ENCODE peak calls at places on chromosome 9, in seven cellular contexts. H is GM12878, K is IMR-90, J is HepG2, N is K562, M is H1, L is A549. W is an unnamed sample.

GRCh38 chr9:115039686-115040085 is 78.3 kb downstream of the TNC start:
- DNase-seq in H (no peak), K (no peak), J (no peak), N (no peak), M (no peak), L (no peak), W (no peak)

GRCh38 chr9:32572900-32573523 is at the start of gene NDUFB6:
- DNase-seq in H (peak), K (peak), J (peak), N (peak), M (no peak), L (peak), W (peak)

GRCh38 chr9:108724669-108725068 is 131.1 kb downstream of the ACTL7B start:
- DNase-seq in H (no peak), K (no peak), J (no peak), N (no peak), M (no peak), L (no peak), W (no peak)

GRCh38 chr9:16157216-16157615 is 604.4 kb downstream of the CCDC171 start:
- DNase-seq in H (no peak), K (no peak), J (no peak), N (no peak), M (no peak), L (no peak), W (no peak)

GRCh38 chr9:82597225-82598158 is 465.4 kb downstream of the RASEF start:
- DNase-seq in H (no peak), K (peak), J (peak), N (no peak), M (no peak), L (no peak), W (no peak)

GRCh38 chr9:95080961-95081658 is 236.4 kb downstream of the FANCC start:
- DNase-seq in H (no peak), K (no peak), J (no peak), N (no peak), M (no peak), L (no peak), W (no peak)

GRCh38 chr9:7570107-7570720 is 229.4 kb downstream of the DMAC1 start:
- DNase-seq in H (peak), K (peak), J (peak), N (peak), M (no peak), L (peak), W (peak)

GRCh38 chr9:117303643-117304230 is 111.1 kb downstream of the ASTN2 start:
- DNase-seq in H (no peak), K (no peak), J (no peak), N (no peak), M (no peak), L (no peak), W (no peak)

GRCh38 chr9:121485618-121486531 is 13.8 kb downstream of the GGTA1 start:
- DNase-seq in H (no peak), K (no peak), J (no peak), N (peak), M (no peak), L (no peak), W (no peak)

GRCh38 chr9:91117959-91118651 is 243.6 kb downstream of the AUH start:
- DNase-seq in H (no peak), K (peak), J (no peak), N (no peak), M (peak), L (no peak), W (no peak)

GRCh38 chr9:132627120-132627519 is 42.7 kb downstream of the DDX31 start:
- DNase-seq in H (no peak), K (no peak), J (no peak), N (no peak), M (no peak), L (peak), W (no peak)

GRCh38 chr9:4030751-4031150 is 269.1 kb downstream of the GLIS3 start:
- DNase-seq in H (no peak), K (no peak), J (peak), N (no peak), M (no peak), L (no peak), W (no peak)

GRCh38 chr9:97703437-97704326 is 6.5 kb upstream of the XPA start:
- DNase-seq in H (peak), K (peak), J (peak), N (no peak), M (no peak), L (peak), W (peak)

GRCh38 chr9:129333961-129334743 is 156.1 kb upstream of the IER5L start:
- DNase-seq in H (no peak), K (peak), J (peak), N (peak), M (peak), L (peak), W (peak)

GRCh38 chr9:34590376-34591090 is 1.0 kb upstream of the CNTFR start:
- DNase-seq in H (no peak), K (no peak), J (no peak), N (no peak), M (no peak), L (no peak), W (no peak)

GRCh38 chr9:10566853-10567252 is 45.9 kb downstream of the PTPRD start:
- DNase-seq in H (no peak), K (no peak), J (peak), N (no peak), M (no peak), L (no peak), W (no peak)

DNA sequence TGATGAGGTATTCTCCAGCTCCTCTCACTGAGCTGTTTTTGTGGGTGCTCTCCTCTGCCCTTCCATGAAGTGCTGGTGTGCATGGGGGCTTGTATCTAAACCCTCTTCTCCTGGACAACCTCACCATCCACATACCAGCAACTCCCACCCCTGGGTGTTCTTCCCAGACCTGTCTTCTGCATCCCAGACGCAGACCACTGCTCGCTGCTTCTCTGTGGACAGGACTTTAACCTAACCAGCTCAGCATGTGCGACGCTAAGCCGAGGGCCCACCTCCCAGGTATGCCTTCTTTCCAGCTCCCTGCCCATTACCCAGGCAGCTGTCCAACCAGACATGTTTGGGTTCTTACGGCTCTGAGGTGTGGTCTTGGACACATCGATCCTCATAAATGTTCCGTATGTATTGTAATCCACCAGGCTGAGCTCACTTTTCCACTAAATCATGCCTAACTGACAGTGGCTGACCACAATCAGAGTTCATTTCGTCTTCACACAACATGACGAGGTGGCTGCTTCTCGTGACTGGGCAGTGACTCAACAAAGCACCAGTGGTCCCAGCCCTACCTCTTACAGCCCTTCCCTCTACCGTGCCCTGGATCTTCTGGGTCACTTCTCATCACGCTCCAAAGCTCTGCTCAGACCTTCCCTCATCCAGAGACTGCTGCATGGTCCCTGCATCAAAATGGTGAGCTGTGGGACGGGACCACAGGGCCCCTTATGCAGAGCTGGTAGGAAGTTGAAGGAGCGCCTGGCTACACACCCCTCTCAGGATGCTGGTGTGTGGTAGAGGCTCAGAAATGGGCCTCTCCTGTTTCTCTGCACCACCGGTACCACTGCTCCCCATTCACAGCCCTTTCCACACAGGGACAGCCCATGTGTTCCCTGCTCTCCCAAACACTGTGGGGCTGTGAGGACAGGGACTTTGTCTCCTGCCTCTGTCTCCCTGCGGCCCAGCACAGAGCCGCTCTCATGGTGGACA is 9.6 kb upstream of the PTGES2 start:
- DNase-seq in H (no peak), K (peak), J (no peak), N (peak), M (no peak), L (no peak), W (no peak)
- TF ChIP-seq POLR2A in H (no peak), K (no peak), J (no peak), N (no peak), M (no peak), L (no peak), W (no peak)

DNA sequence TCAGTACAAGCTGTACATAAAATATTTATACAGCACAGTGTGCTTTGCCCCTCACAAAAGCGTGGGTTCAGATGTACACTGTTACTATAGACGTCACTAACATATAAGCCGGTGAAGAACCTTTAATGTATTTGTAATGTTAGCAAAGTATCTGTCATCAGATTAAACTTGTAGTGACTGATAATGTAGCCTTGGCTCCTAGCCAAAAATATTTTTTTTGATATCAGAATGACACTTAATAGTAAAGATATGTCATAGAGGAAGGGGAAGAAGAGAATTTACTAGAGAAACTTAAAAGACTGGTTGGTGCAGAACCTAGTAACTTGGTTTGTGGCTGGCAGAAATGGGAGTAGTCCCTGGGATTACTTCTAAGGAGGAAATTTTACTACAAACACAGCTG is 258.7 kb upstream of the DMRT1 start:
- DNase-seq in H (no peak), K (no peak), J (no peak), N (no peak), M (no peak), L (no peak), W (no peak)
- TF ChIP-seq RAD21 in H (no peak), K (no peak), J (no peak), N (no peak), M (no peak), L (no peak), W (no peak)

DNA sequence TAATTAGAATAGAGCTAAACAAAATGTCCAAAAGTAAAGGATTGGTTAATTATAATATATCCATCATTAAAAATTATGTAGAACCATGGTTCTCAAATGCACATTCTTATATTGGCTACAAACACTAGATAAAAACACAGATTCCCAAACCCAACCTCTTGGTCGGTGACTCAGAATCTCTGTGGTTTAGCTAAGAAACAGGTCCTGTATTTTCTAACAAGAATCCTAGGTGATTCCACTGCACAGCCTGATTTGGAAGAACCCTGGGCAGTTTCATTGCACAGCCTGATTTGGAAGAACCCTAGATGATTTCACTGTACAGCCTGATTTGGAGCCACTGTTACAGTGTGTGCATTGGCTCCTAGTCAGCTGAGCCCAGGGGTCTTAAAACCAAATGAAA is 67.9 kb downstream of the KIAA1958 start:
- DNase-seq in H (no peak), K (peak), J (no peak), N (no peak), M (no peak), L (no peak), W (no peak)
- TF ChIP-seq POLR2A in H (no peak), K (no peak), J (no peak), N (no peak), M (no peak), L (no peak), W (no peak)

DNA sequence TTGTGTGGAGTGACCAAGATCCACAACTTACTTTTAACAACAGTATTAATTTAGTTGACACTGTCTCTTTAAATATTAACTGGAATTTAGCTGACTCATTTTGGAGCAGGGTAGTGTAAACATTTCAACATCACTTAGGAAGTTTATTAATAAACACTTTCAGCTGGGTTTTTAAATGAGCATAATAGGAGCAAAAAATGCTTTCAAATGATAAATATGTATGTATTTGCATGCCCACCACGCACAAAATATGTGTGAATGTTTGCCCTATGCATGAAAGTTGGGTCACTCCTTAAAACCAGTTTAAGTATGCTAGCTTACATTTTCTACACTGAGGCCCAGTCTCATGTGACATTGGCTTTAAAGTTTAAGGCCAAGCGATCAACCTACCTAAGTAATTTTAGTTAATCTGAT is 2.9 kb downstream of the ZFAND5 start:
- DNase-seq in H (no peak), K (peak), J (peak), N (no peak), M (no peak), L (peak), W (no peak)
- TF ChIP-seq RAD21 in H (no peak), K (no peak), J (no peak), N (no peak), M (no peak), L (no peak), W (no peak)

DNA sequence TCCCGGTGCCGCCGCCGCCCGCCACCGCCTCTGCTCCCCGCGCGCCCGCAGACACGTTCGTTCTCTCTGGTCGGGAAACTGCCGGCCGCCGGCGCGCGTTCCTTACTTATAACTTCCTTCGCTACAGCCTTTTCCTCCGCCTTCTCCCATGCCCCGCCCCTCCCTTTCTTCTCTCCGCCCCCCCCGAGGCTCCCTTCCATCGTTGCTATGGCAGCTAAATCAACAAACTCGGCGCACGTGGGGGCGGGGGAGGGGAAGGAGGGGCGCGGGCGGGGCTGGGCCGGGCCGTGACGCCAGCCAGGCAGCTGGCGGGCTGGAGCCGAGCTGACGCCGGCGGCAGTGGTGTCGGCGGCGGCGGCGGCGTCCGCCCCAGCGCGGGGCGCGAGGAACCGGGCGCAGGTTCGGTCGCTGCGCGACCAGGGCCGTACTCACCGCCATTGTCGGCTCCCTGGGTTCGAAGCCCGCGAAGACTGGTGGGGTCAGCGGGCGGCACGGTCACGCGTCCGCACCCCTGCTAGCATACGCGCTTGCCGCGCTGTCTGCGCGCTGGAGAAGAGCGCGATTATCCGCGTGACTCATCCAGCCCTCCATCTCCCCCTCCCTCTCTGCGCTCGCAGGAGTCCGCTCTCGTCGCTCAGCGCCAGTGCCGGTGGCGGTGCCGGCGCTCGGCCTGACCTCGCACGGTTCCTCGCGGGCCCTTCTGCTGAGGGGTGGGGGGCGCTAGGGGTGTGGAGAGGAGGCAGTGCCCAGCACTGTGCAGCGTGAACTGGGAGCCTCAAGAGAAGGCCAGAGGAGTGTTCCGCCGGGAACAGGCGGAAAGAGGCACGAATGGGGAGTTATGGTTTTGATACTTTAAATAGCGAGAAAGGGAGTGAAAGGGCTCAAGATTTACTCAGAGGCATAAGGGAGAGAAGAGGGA is at the start of gene KLF4:
- DNase-seq in H (no peak), K (peak), J (peak), N (peak), M (peak), L (peak), W (peak)
- TF ChIP-seq POLR2A in H (no peak), K (peak), J (no peak), N (no peak), M (no peak), L (peak), W (peak)

GRCh38 chr9:113562653-113563381 is 99.3 kb downstream of the RGS3 start:
- DNase-seq in H (no peak), K (no peak), J (no peak), N (no peak), M (no peak), L (no peak), W (no peak)

GRCh38 chr9:113559834-113560620 is 96.5 kb downstream of the RGS3 start:
- DNase-seq in H (no peak), K (no peak), J (no peak), N (no peak), M (no peak), L (no peak), W (no peak)

GRCh38 chr9:113560621-113560915 is 97.0 kb downstream of the RGS3 start:
- DNase-seq in H (no peak), K (no peak), J (no peak), N (no peak), M (no peak), L (no peak), W (no peak)

GRCh38 chr9:113556877-113557593 is 93.5 kb downstream of the RGS3 start:
- DNase-seq in H (no peak), K (peak), J (no peak), N (no peak), M (no peak), L (peak), W (no peak)

DNA sequence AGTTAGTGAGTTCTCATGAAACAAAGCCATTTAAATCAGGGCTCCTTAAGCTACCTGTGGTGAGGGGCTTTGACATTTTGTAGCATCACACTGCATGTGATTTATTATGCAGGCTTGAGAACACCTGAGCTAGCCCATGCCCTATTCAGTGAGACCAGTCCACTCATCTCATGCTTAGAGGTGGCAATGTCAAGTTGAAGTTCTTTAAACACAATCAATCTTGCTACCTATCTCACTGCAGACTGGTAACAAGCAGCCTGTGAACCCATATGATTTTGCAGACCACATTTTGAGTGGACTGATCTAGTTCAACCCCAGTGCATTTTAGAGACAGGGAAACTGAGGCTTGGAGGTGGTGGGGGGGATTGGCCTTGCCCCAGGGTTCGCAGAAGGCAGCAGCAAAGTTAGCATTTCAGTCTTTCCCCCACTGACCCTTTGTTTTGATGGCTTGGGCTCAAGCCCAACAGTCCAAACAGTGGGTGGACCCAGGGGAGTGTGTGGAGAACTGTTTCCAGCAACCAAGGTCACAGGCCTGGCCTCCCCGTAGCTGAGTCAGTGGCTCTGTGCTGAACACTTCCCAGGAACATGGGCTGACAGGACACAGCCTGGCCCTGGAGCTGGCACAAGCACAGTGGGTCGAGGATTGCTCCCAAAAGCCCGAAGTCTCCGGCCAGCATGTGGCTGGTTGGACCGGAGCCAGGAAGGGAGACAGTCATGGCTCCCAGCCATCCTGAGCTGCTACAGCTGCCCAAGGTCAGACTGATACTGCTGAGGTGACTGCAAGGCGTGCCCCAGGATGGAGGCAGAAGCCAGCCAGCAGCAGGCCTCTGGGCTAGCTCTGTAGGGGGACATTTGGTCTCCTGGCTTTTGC is 95.3 kb downstream of the RGS3 start:
- DNase-seq in H (no peak), K (peak), J (peak), N (no peak), M (no peak), L (no peak), W (no peak)
- TF ChIP-seq RAD21 in H (no peak), K (no peak), J (peak), N (no peak), M (no peak), L (no peak), W (no peak)

GRCh38 chr9:136494531-136495215 is 11.8 kb upstream of the SEC16A start:
- DNase-seq in H (no peak), K (no peak), J (no peak), N (no peak), M (no peak), L (no peak), W (no peak)

GRCh38 chr9:136495401-136495800 is 12.6 kb upstream of the SEC16A start:
- DNase-seq in H (no peak), K (no peak), J (no peak), N (no peak), M (no peak), L (no peak), W (no peak)

GRCh38 chr9:136494012-136494411 is 11.2 kb upstream of the SEC16A start:
- DNase-seq in H (no peak), K (no peak), J (no peak), N (no peak), M (no peak), L (no peak), W (no peak)

GRCh38 chr9:136493567-136493971 is 10.7 kb upstream of the SEC16A start:
- DNase-seq in H (no peak), K (no peak), J (no peak), N (no peak), M (no peak), L (no peak), W (no peak)

DNA sequence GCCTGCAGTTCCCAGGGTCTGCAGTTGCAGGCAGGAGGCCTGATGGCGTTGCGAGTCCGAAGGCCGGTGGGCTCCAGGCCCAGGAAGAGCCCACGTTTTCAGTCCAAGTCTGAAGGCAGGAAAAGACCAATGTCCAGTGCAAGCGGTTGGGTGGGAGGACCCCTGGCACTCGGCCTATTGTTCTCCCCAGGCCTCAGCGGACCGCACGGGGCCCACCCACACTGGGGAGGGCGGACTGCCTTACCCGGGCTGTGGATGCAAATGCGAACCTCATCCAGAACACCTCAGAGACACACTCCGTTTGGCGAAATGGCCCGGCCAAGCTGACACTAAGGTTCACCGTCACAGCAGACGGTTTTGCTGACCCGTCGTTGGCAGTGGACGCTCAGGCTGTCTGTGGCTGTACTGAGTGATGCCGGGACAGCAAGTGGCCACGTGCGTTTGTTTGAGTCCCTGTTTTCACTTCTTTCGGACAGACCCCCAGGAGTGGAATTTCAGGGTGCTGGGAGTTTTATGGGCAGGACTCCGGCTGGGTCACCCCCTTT is 10.2 kb upstream of the SEC16A start:
- DNase-seq in H (no peak), K (no peak), J (no peak), N (no peak), M (no peak), L (no peak), W (no peak)
- TF ChIP-seq POLR2A in H (no peak), K (no peak), J (no peak), N (no peak), M (no peak), L (no peak), W (no peak)

W was measured in HCT116.